ENCODE peak calls at places on chromosomes 1 and 21, in six cellular contexts. S is stimulated activated CD8-positive, alpha-beta memory T cell treated with anti-CD3 and anti-CD28 coated beads, Interleukin-2, amount 100 ng/mL, for 48 hours; H is uterus; D is neural progenitor cell; J is fibroblast of lung; Z is Panc1. W is an unnamed sample.

GRCh38 chr1:87926131-87926828 is 597.6 kb downstream of the LMO4 start:
- DNase-seq in S (no peak), H (no peak), D (no peak), J (no peak), Z (no peak), W (no peak)

GRCh38 chr1:85091647-85092295 is 43.5 kb upstream of the MCOLN3 start:
- DNase-seq in S (no peak), H (no peak), D (no peak), J (no peak), Z (no peak), W (no peak)

GRCh38 chr1:219669556-219669955 is 56.7 kb upstream of the ZC3H11B start:
- DNase-seq in S (no peak), H (no peak), D (no peak), J (no peak), Z (no peak), W (no peak)

GRCh38 chr1:41404308-41404755 is 43.1 kb downstream of the FOXO6 start:
- DNase-seq in S (no peak), H (no peak), D (peak), J (peak), Z (no peak), W (no peak)

GRCh38 chr1:62013264-62013663 is 181.4 kb upstream of the L1TD1 start:
- DNase-seq in S (no peak), H (no peak), D (peak), J (no peak), Z (no peak), W (no peak)

GRCh38 chr1:54144366-54144765 is 8.4 kb downstream of the CDCP2 start:
- DNase-seq in S (no peak), H (no peak), D (no peak), J (no peak), Z (no peak), W (no peak)

GRCh38 chr21:31158789-31159581 is 120.7 kb upstream of the KRTAP19-8 start:
- DNase-seq in S (no peak), H (no peak), D (no peak), J (no peak), Z (no peak), W (no peak)

GRCh38 chr21:42685036-42685435 is 31.6 kb downstream of the PDE9A start:
- DNase-seq in S (no peak), H (no peak), D (no peak), J (no peak), Z (no peak), W (no peak)

GRCh38 chr1:175307160-175307559 is 114.6 kb upstream of the KIAA0040 start:
- DNase-seq in S (no peak), H (no peak), D (no peak), J (no peak), Z (no peak), W (no peak)

GRCh38 chr1:4380564-4381168 is 273.7 kb upstream of the AJAP1 start:
- DNase-seq in S (no peak), H (no peak), D (no peak), J (peak), Z (no peak), W (no peak)

GRCh38 chr1:12501661-12502060 is 116.3 kb downstream of the DHRS3 start:
- DNase-seq in S (no peak), H (no peak), D (no peak), J (peak), Z (no peak), W (no peak)

GRCh38 chr1:147757015-147757990 is 3.1 kb downstream of the GJA5 start:
- DNase-seq in S (no peak), H (no peak), D (no peak), J (no peak), Z (no peak), W (no peak)

GRCh38 chr1:233714631-233715217 is 100.8 kb downstream of the KCNK1 start:
- DNase-seq in S (no peak), H (no peak), D (no peak), J (no peak), Z (no peak), W (no peak)

GRCh38 chr1:114341886-114342285 is 169.1 kb downstream of the TRIM33 start:
- DNase-seq in S (no peak), H (no peak), D (no peak), J (peak), Z (no peak), W (no peak)

GRCh38 chr1:204746838-204747442 is 61.4 kb upstream of the LRRN2 start:
- DNase-seq in S (peak), H (peak), D (peak), J (peak), Z (peak), W (no peak)

GRCh38 chr1:11920239-11920903 is 5.9 kb downstream of the KIAA2013 start:
- DNase-seq in S (no peak), H (no peak), D (no peak), J (peak), Z (no peak), W (no peak)

GRCh38 chr1:155205035-155205434 is 2.7 kb downstream of the THBS3 start:
- DNase-seq in S (no peak), H (no peak), D (no peak), J (no peak), Z (no peak), W (no peak)

GRCh38 chr1:210233495-210234253 is 1.1 kb downstream of the SERTAD4 start:
- DNase-seq in S (no peak), H (peak), D (peak), J (peak), Z (no peak), W (no peak)

GRCh38 chr1:149978547-149979023 is 31.9 kb downstream of the OTUD7B start:
- DNase-seq in S (no peak), H (no peak), D (no peak), J (no peak), Z (no peak), W (no peak)

GRCh38 chr1:34827341-34827941 is 32.1 kb downstream of the SMIM12 start:
- DNase-seq in S (no peak), H (no peak), D (no peak), J (no peak), Z (no peak), W (no peak)

GRCh38 chr1:25556791-25557476 is 13.5 kb downstream of the LDLRAP1 start:
- DNase-seq in S (no peak), H (no peak), D (no peak), J (peak), Z (no peak), W (no peak)

GRCh38 chr1:230215049-230215448 is 148.0 kb downstream of the GALNT2 start:
- DNase-seq in S (no peak), H (peak), D (peak), J (peak), Z (no peak), W (no peak)

GRCh38 chr1:204573563-204573925 is 57.3 kb downstream of the MDM4 start:
- DNase-seq in S (no peak), H (no peak), D (no peak), J (peak), Z (peak), W (no peak)

GRCh38 chr1:166844791-166845190 is 5.5 kb downstream of the POGK start:
- DNase-seq in S (no peak), H (no peak), D (no peak), J (peak), Z (no peak), W (no peak)